ENCODE peak calls at places on chromosomes 7 and 10, in ten cellular contexts. One of them, this sample, is unnamed.

GRCh38 chr10:17423641-17424186 is 30.7 kb downstream of the ST8SIA6 start:
- DNase-seq in HCT116: no peak
- DNase-seq in upper lobe of left lung: no peak
- DNase-seq in spleen: no peak
- DNase-seq in GM23338: no peak
- DNase-seq in sigmoid colon: no peak
- DNase-seq in breast epithelium: no peak
- DNase-seq in H1: no peak
- DNase-seq in stomach: no peak
- DNase-seq in endothelial cell of umbilical vein: no peak
- DNase-seq in this sample: no peak

GRCh38 chr7:13792208-13792607 is 197.3 kb downstream of the ETV1 start:
- DNase-seq in HCT116: no peak
- DNase-seq in upper lobe of left lung: no peak
- DNase-seq in spleen: no peak
- DNase-seq in GM23338: no peak
- DNase-seq in sigmoid colon: no peak
- DNase-seq in breast epithelium: no peak
- DNase-seq in H1: no peak
- DNase-seq in stomach: no peak
- DNase-seq in endothelial cell of umbilical vein: no peak
- DNase-seq in this sample: no peak

GRCh38 chr10:114584419-114584818 is 73.7 kb downstream of the ABLIM1 start:
- DNase-seq in HCT116: no peak
- DNase-seq in upper lobe of left lung: no peak
- DNase-seq in spleen: no peak
- DNase-seq in GM23338: no peak
- DNase-seq in sigmoid colon: no peak
- DNase-seq in breast epithelium: no peak
- DNase-seq in H1: no peak
- DNase-seq in stomach: no peak
- DNase-seq in endothelial cell of umbilical vein: no peak
- DNase-seq in this sample: no peak

GRCh38 chr7:114554781-114555537 is 140.3 kb downstream of the FOXP2 start:
- DNase-seq in HCT116: peak
- DNase-seq in upper lobe of left lung: no peak
- DNase-seq in spleen: no peak
- DNase-seq in GM23338: no peak
- DNase-seq in sigmoid colon: no peak
- DNase-seq in breast epithelium: no peak
- DNase-seq in H1: no peak
- DNase-seq in stomach: no peak
- DNase-seq in endothelial cell of umbilical vein: no peak
- DNase-seq in this sample: peak

GRCh38 chr7:91157579-91158320 is 106.5 kb upstream of the FZD1 start:
- DNase-seq in HCT116: no peak
- DNase-seq in upper lobe of left lung: no peak
- DNase-seq in spleen: no peak
- DNase-seq in GM23338: no peak
- DNase-seq in sigmoid colon: no peak
- DNase-seq in breast epithelium: no peak
- DNase-seq in H1: no peak
- DNase-seq in stomach: no peak
- DNase-seq in endothelial cell of umbilical vein: no peak
- DNase-seq in this sample: no peak

GRCh38 chr10:70735161-70735560 is 50.0 kb downstream of the TBATA start:
- DNase-seq in HCT116: no peak
- DNase-seq in upper lobe of left lung: no peak
- DNase-seq in spleen: no peak
- DNase-seq in GM23338: no peak
- DNase-seq in sigmoid colon: no peak
- DNase-seq in breast epithelium: no peak
- DNase-seq in H1: no peak
- DNase-seq in stomach: no peak
- DNase-seq in endothelial cell of umbilical vein: no peak
- DNase-seq in this sample: no peak

GRCh38 chr10:50393784-50394183 is 142.5 kb upstream of the ASAH2 start:
- DNase-seq in HCT116: no peak
- DNase-seq in upper lobe of left lung: no peak
- DNase-seq in spleen: no peak
- DNase-seq in GM23338: no peak
- DNase-seq in sigmoid colon: no peak
- DNase-seq in breast epithelium: no peak
- DNase-seq in H1: no peak
- DNase-seq in stomach: no peak
- DNase-seq in endothelial cell of umbilical vein: peak
- DNase-seq in this sample: no peak

GRCh38 chr7:150373049-150373801 is 4.6 kb downstream of the REPIN1 start:
- DNase-seq in HCT116: no peak
- DNase-seq in upper lobe of left lung: peak
- DNase-seq in spleen: no peak
- DNase-seq in GM23338: no peak
- DNase-seq in sigmoid colon: peak
- DNase-seq in breast epithelium: peak
- DNase-seq in H1: no peak
- DNase-seq in stomach: peak
- DNase-seq in endothelial cell of umbilical vein: no peak
- DNase-seq in this sample: no peak

GRCh38 chr7:107969856-107970255 is 33.1 kb downstream of the LAMB1 start:
- DNase-seq in HCT116: no peak
- DNase-seq in upper lobe of left lung: no peak
- DNase-seq in spleen: no peak
- DNase-seq in GM23338: no peak
- DNase-seq in sigmoid colon: no peak
- DNase-seq in breast epithelium: no peak
- DNase-seq in H1: no peak
- DNase-seq in stomach: no peak
- DNase-seq in endothelial cell of umbilical vein: peak
- DNase-seq in this sample: no peak

GRCh38 chr10:130833596-130833995 is 477.9 kb downstream of the TCERG1L start:
- DNase-seq in HCT116: no peak
- DNase-seq in upper lobe of left lung: no peak
- DNase-seq in spleen: no peak
- DNase-seq in GM23338: no peak
- DNase-seq in sigmoid colon: no peak
- DNase-seq in breast epithelium: no peak
- DNase-seq in H1: no peak
- DNase-seq in stomach: no peak
- DNase-seq in endothelial cell of umbilical vein: no peak
- DNase-seq in this sample: no peak

GRCh38 chr7:84912993-84913635 is 273.7 kb downstream of the SEMA3D start:
- DNase-seq in HCT116: no peak
- DNase-seq in upper lobe of left lung: no peak
- DNase-seq in spleen: no peak
- DNase-seq in GM23338: peak
- DNase-seq in sigmoid colon: no peak
- DNase-seq in breast epithelium: no peak
- DNase-seq in H1: peak
- DNase-seq in stomach: no peak
- DNase-seq in endothelial cell of umbilical vein: no peak
- DNase-seq in this sample: no peak

GRCh38 chr10:72925951-72926465 is 28.6 kb downstream of the PLA2G12B start:
- DNase-seq in HCT116: no peak
- DNase-seq in upper lobe of left lung: no peak
- DNase-seq in spleen: no peak
- DNase-seq in GM23338: no peak
- DNase-seq in sigmoid colon: no peak
- DNase-seq in breast epithelium: no peak
- DNase-seq in H1: no peak
- DNase-seq in stomach: no peak
- DNase-seq in endothelial cell of umbilical vein: no peak
- DNase-seq in this sample: no peak

GRCh38 chr7:101829856-101830255 is 12.4 kb downstream of the CUX1 start:
- DNase-seq in HCT116: no peak
- DNase-seq in upper lobe of left lung: no peak
- DNase-seq in spleen: no peak
- DNase-seq in GM23338: no peak
- DNase-seq in sigmoid colon: no peak
- DNase-seq in breast epithelium: no peak
- DNase-seq in H1: no peak
- DNase-seq in stomach: no peak
- DNase-seq in endothelial cell of umbilical vein: no peak
- DNase-seq in this sample: no peak

GRCh38 chr7:144416341-144416740 is 12.8 kb upstream of the NOBOX start:
- DNase-seq in HCT116: no peak
- DNase-seq in upper lobe of left lung: no peak
- DNase-seq in spleen: no peak
- DNase-seq in GM23338: no peak
- DNase-seq in sigmoid colon: no peak
- DNase-seq in breast epithelium: no peak
- DNase-seq in H1: no peak
- DNase-seq in stomach: no peak
- DNase-seq in endothelial cell of umbilical vein: no peak
- DNase-seq in this sample: no peak

GRCh38 chr7:434891-435486 is 84.7 kb downstream of the PDGFA start:
- DNase-seq in HCT116: no peak
- DNase-seq in upper lobe of left lung: no peak
- DNase-seq in spleen: no peak
- DNase-seq in GM23338: peak
- DNase-seq in sigmoid colon: no peak
- DNase-seq in breast epithelium: no peak
- DNase-seq in H1: peak
- DNase-seq in stomach: no peak
- DNase-seq in endothelial cell of umbilical vein: peak
- DNase-seq in this sample: no peak

GRCh38 chr7:50349963-50350944 is 45.7 kb downstream of the IKZF1 start:
- DNase-seq in HCT116: no peak
- DNase-seq in upper lobe of left lung: no peak
- DNase-seq in spleen: peak
- DNase-seq in GM23338: no peak
- DNase-seq in sigmoid colon: peak
- DNase-seq in breast epithelium: no peak
- DNase-seq in H1: no peak
- DNase-seq in stomach: no peak
- DNase-seq in endothelial cell of umbilical vein: no peak
- DNase-seq in this sample: no peak

GRCh38 chr7:21355406-21355874 is 72.4 kb upstream of the SP4 start:
- DNase-seq in HCT116: no peak
- DNase-seq in upper lobe of left lung: no peak
- DNase-seq in spleen: no peak
- DNase-seq in GM23338: no peak
- DNase-seq in sigmoid colon: no peak
- DNase-seq in breast epithelium: no peak
- DNase-seq in H1: no peak
- DNase-seq in stomach: no peak
- DNase-seq in endothelial cell of umbilical vein: no peak
- DNase-seq in this sample: peak

GRCh38 chr10:3102721-3103410 is 35.5 kb downstream of the PFKP start:
- DNase-seq in HCT116: no peak
- DNase-seq in upper lobe of left lung: no peak
- DNase-seq in spleen: no peak
- DNase-seq in GM23338: no peak
- DNase-seq in sigmoid colon: peak
- DNase-seq in breast epithelium: no peak
- DNase-seq in H1: no peak
- DNase-seq in stomach: no peak
- DNase-seq in endothelial cell of umbilical vein: peak
- DNase-seq in this sample: no peak

GRCh38 chr10:29757551-29758297 is 123.0 kb upstream of the SVIL start:
- DNase-seq in HCT116: peak
- DNase-seq in upper lobe of left lung: no peak
- DNase-seq in spleen: no peak
- DNase-seq in GM23338: no peak
- DNase-seq in sigmoid colon: no peak
- DNase-seq in breast epithelium: no peak
- DNase-seq in H1: no peak
- DNase-seq in stomach: no peak
- DNase-seq in endothelial cell of umbilical vein: peak
- DNase-seq in this sample: no peak

GRCh38 chr7:138247568-138248328 is 171.5 kb downstream of the AKR1D1 start:
- DNase-seq in HCT116: no peak
- DNase-seq in upper lobe of left lung: no peak
- DNase-seq in spleen: no peak
- DNase-seq in GM23338: peak
- DNase-seq in sigmoid colon: no peak
- DNase-seq in breast epithelium: no peak
- DNase-seq in H1: no peak
- DNase-seq in stomach: no peak
- DNase-seq in endothelial cell of umbilical vein: no peak
- DNase-seq in this sample: no peak

GRCh38 chr10:88528196-88528595 is 54.9 kb downstream of the RNLS start:
- DNase-seq in HCT116: no peak
- DNase-seq in upper lobe of left lung: no peak
- DNase-seq in spleen: no peak
- DNase-seq in GM23338: no peak
- DNase-seq in sigmoid colon: no peak
- DNase-seq in breast epithelium: no peak
- DNase-seq in H1: no peak
- DNase-seq in stomach: no peak
- DNase-seq in endothelial cell of umbilical vein: no peak
- DNase-seq in this sample: no peak

GRCh38 chr10:19730071-19730470 is 86.2 kb upstream of the PLXDC2 start:
- DNase-seq in HCT116: no peak
- DNase-seq in upper lobe of left lung: no peak
- DNase-seq in spleen: no peak
- DNase-seq in GM23338: no peak
- DNase-seq in sigmoid colon: no peak
- DNase-seq in breast epithelium: no peak
- DNase-seq in H1: no peak
- DNase-seq in stomach: no peak
- DNase-seq in endothelial cell of umbilical vein: no peak
- DNase-seq in this sample: no peak
- TF ChIP-seq POLR2AphosphoS5 in HCT116: no peak
- TF ChIP-seq POLR2AphosphoS5 in upper lobe of left lung: no peak
- TF ChIP-seq POLR2AphosphoS5 in spleen: no peak
- TF ChIP-seq POLR2AphosphoS5 in GM23338: no peak
- TF ChIP-seq POLR2AphosphoS5 in sigmoid colon: no peak
- TF ChIP-seq POLR2AphosphoS5 in breast epithelium: no peak
- TF ChIP-seq POLR2AphosphoS5 in H1: no peak
- TF ChIP-seq POLR2AphosphoS5 in stomach: no peak
- TF ChIP-seq POLR2AphosphoS5 in endothelial cell of umbilical vein: no peak
- TF ChIP-seq POLR2AphosphoS5 in this sample: no peak

GRCh38 chr7:129611246-129612111 is at the start of gene NRF1:
- DNase-seq in HCT116: peak
- DNase-seq in upper lobe of left lung: peak
- DNase-seq in spleen: peak
- DNase-seq in GM23338: peak
- DNase-seq in sigmoid colon: peak
- DNase-seq in breast epithelium: peak
- DNase-seq in H1: no peak
- DNase-seq in stomach: peak
- DNase-seq in endothelial cell of umbilical vein: peak
- DNase-seq in this sample: peak
- TF ChIP-seq POLR2AphosphoS5 in HCT116: peak
- TF ChIP-seq POLR2AphosphoS5 in upper lobe of left lung: peak
- TF ChIP-seq POLR2AphosphoS5 in spleen: peak
- TF ChIP-seq POLR2AphosphoS5 in GM23338: peak
- TF ChIP-seq POLR2AphosphoS5 in sigmoid colon: peak
- TF ChIP-seq POLR2AphosphoS5 in breast epithelium: peak
- TF ChIP-seq POLR2AphosphoS5 in H1: peak
- TF ChIP-seq POLR2AphosphoS5 in stomach: peak
- TF ChIP-seq POLR2AphosphoS5 in endothelial cell of umbilical vein: peak
- TF ChIP-seq POLR2AphosphoS5 in this sample: peak

GRCh38 chr10:103855852-103856496 is 598 bp upstream of the SH3PXD2A start:
- DNase-seq in HCT116: no peak
- DNase-seq in upper lobe of left lung: no peak
- DNase-seq in spleen: no peak
- DNase-seq in GM23338: peak
- DNase-seq in sigmoid colon: peak
- DNase-seq in breast epithelium: no peak
- DNase-seq in H1: no peak
- DNase-seq in stomach: no peak
- DNase-seq in endothelial cell of umbilical vein: no peak
- DNase-seq in this sample: no peak
- TF ChIP-seq POLR2AphosphoS5 in HCT116: no peak
- TF ChIP-seq POLR2AphosphoS5 in upper lobe of left lung: no peak
- TF ChIP-seq POLR2AphosphoS5 in spleen: no peak
- TF ChIP-seq POLR2AphosphoS5 in GM23338: no peak
- TF ChIP-seq POLR2AphosphoS5 in sigmoid colon: no peak
- TF ChIP-seq POLR2AphosphoS5 in breast epithelium: no peak
- TF ChIP-seq POLR2AphosphoS5 in H1: no peak
- TF ChIP-seq POLR2AphosphoS5 in stomach: no peak
- TF ChIP-seq POLR2AphosphoS5 in endothelial cell of umbilical vein: no peak
- TF ChIP-seq POLR2AphosphoS5 in this sample: no peak

GRCh38 chr7:75639071-75639892 is 99.5 kb downstream of the HIP1 start:
- DNase-seq in HCT116: no peak
- DNase-seq in upper lobe of left lung: no peak
- DNase-seq in spleen: peak
- DNase-seq in GM23338: peak
- DNase-seq in sigmoid colon: peak
- DNase-seq in breast epithelium: no peak
- DNase-seq in H1: no peak
- DNase-seq in stomach: peak
- DNase-seq in endothelial cell of umbilical vein: peak
- DNase-seq in this sample: peak
- TF ChIP-seq POLR2AphosphoS5 in HCT116: peak
- TF ChIP-seq POLR2AphosphoS5 in upper lobe of left lung: no peak
- TF ChIP-seq POLR2AphosphoS5 in spleen: peak
- TF ChIP-seq POLR2AphosphoS5 in GM23338: peak
- TF ChIP-seq POLR2AphosphoS5 in sigmoid colon: no peak
- TF ChIP-seq POLR2AphosphoS5 in breast epithelium: no peak
- TF ChIP-seq POLR2AphosphoS5 in H1: peak
- TF ChIP-seq POLR2AphosphoS5 in stomach: no peak
- TF ChIP-seq POLR2AphosphoS5 in endothelial cell of umbilical vein: peak
- TF ChIP-seq POLR2AphosphoS5 in this sample: no peak